ENCODE peak calls at places on chromosomes 16 and 17, in four cellular contexts. N, L, A and P are unnamed samples.

GRCh38 chr16:50627419-50627818 is 53.7 kb downstream of the SNX20 start:
- DNase-seq in N (peak; percentile 59), L (no peak), A (peak; percentile 50), P (peak; percentile 43)

GRCh38 chr16:12535535-12536411 is 267.9 kb downstream of the CPPED1 start:
- DNase-seq in N (peak; percentile 75), L (no peak), A (no peak), P (no peak)

GRCh38 chr16:29899516-29900101 is at the start of gene SEZ6L2:
- DNase-seq in N (no peak), L (peak; percentile 84), A (peak; percentile 31), P (peak; percentile 79)

GRCh38 chr17:17503566-17504130 is 7.5 kb upstream of the RASD1 start:
- DNase-seq in N (no peak), L (no peak), A (peak; percentile 24), P (no peak)

GRCh38 chr16:75789237-75789636 is 62.9 kb upstream of the CPHXL start:
- DNase-seq in N (peak; percentile 68), L (no peak), A (no peak), P (no peak)

GRCh38 chr17:30942311-30943079 is 20.8 kb downstream of the ADAP2 start:
- DNase-seq in N (no peak), L (no peak), A (no peak), P (no peak)

GRCh38 chr17:1208966-1209365 is 29.2 kb upstream of the ABR start:
- DNase-seq in N (no peak), L (no peak), A (no peak), P (no peak)

GRCh38 chr17:79630821-79631639 is 20.2 kb upstream of the RBFOX3 start:
- DNase-seq in N (no peak), L (peak; percentile 22), A (peak; percentile 0), P (peak; percentile 17)

GRCh38 chr17:41796066-41796895 is 9.8 kb upstream of the JUP start:
- DNase-seq in N (no peak), L (no peak), A (no peak), P (no peak)

GRCh38 chr17:4327638-4328037 is 38.8 kb downstream of the UBE2G1 start:
- DNase-seq in N (no peak), L (no peak), A (no peak), P (no peak)

GRCh38 chr17:15180121-15180561 is 85.0 kb downstream of the PMP22 start:
- DNase-seq in N (no peak), L (no peak), A (no peak), P (no peak)

GRCh38 chr16:66003196-66003595 is 363.3 kb upstream of the CDH5 start:
- DNase-seq in N (no peak), L (no peak), A (no peak), P (no peak)

GRCh38 chr16:89210904-89211515 is 6.5 kb upstream of the ZNF778 start:
- DNase-seq in N (no peak), L (no peak), A (no peak), P (no peak)

DNA sequence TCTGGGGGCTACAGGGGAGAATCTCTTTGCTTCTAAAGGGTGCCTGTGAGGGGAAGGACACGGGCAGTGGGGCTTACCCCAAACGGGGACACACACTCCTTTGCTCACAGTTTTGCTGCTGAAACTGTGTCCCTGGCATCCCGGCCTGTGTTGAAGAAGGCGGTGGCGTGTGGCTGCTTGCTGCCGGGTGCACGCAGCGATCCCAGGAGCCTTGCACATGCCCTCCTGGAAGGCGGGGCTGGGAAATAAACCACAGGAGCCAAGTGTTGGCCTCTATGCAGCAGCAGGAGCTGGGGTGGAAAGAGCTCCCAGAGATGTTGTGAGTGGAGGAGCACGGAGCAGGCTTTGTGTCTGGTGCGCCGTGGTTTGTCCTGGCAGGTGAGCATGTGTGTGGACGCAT is 131.0 kb upstream of the CIBAR2 start:
- DNase-seq in N (no peak), L (no peak), A (no peak), P (no peak)
- TF ChIP-seq CTCF in N (no peak), L (no peak), A (no peak), P (no peak)

GRCh38 chr17:40159456-40159855 is 17.8 kb upstream of the RAPGEFL1 start:
- DNase-seq in N (no peak), L (no peak), A (no peak), P (no peak)

GRCh38 chr17:40153603-40154238 is 13.4 kb downstream of the CASC3 start:
- DNase-seq in N (no peak), L (no peak), A (no peak), P (no peak)

GRCh38 chr17:40158438-40158837 is 18.1 kb downstream of the CASC3 start:
- DNase-seq in N (no peak), L (no peak), A (no peak), P (no peak)

GRCh38 chr17:40157972-40158371 is 17.6 kb downstream of the CASC3 start:
- DNase-seq in N (no peak), L (no peak), A (no peak), P (no peak)
- TF ChIP-seq CTCF in N (no peak), L (no peak), A (no peak), P (no peak)

GRCh38 chr17:36889955-36890354 is 47.3 kb upstream of the LHX1 start:
- DNase-seq in N (no peak), L (no peak), A (no peak), P (no peak)

GRCh38 chr17:36888236-36888957 is 48.9 kb upstream of the LHX1 start:
- DNase-seq in N (no peak), L (no peak), A (no peak), P (no peak)

GRCh38 chr17:36890398-36891190 is 46.7 kb upstream of the LHX1 start:
- DNase-seq in N (no peak), L (no peak), A (no peak), P (no peak)

GRCh38 chr17:36892112-36892838 is 45.0 kb upstream of the LHX1 start:
- DNase-seq in N (no peak), L (no peak), A (no peak), P (no peak)
- TF ChIP-seq CTCF in N (no peak), L (no peak), A (no peak), P (no peak)

GRCh38 chr17:40260528-40260927 is 27.2 kb upstream of the CDC6 start:
- DNase-seq in N (no peak), L (no peak), A (no peak), P (no peak)

GRCh38 chr17:40253565-40253964 is 34.1 kb upstream of the CDC6 start:
- DNase-seq in N (no peak), L (no peak), A (no peak), P (no peak)

GRCh38 chr17:40265337-40265736 is 22.3 kb upstream of the CDC6 start:
- DNase-seq in N (no peak), L (no peak), A (no peak), P (no peak)

GRCh38 chr17:40264458-40265185 is 23.1 kb upstream of the CDC6 start:
- DNase-seq in N (no peak), L (no peak), A (no peak), P (no peak)

GRCh38 chr17:40259505-40259904 is 28.2 kb upstream of the CDC6 start:
- DNase-seq in N (no peak), L (no peak), A (no peak), P (no peak)
- TF ChIP-seq CTCF in N (no peak), L (no peak), A (no peak), P (no peak)

GRCh38 chr17:63600569-63601438 is at the start of gene TACO1:
- DNase-seq in N (peak; percentile 88), L (peak; percentile 79), A (peak; percentile 84), P (peak; percentile 74)

GRCh38 chr17:63596856-63597557 is 3.7 kb upstream of the TACO1 start:
- DNase-seq in N (no peak), L (no peak), A (no peak), P (no peak)

GRCh38 chr17:63595132-63595531 is 5.6 kb upstream of the TACO1 start:
- DNase-seq in N (no peak), L (no peak), A (no peak), P (no peak)

GRCh38 chr17:63601439-63602371 is 1.0 kb downstream of the TACO1 start:
- DNase-seq in N (no peak), L (no peak), A (no peak), P (no peak)

DNA sequence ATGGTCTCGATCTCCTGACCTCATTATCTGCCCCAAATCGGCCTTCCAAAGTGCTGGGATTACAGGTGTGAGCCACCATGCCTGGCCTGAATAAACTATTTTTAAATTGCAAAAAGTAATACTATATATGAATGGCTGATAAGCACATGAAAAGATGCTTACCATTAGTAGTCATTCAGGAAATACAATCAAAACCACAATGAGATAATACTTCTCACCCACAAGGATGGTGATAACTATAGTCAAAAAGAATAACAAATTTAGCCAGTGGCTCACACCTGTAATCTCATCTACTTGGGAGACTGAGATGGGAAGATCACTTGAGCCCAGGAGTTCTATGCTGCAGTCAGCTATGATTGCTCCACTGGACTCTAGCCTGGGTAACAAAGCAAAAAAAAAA is 2.4 kb upstream of the TACO1 start:
- DNase-seq in N (no peak), L (no peak), A (no peak), P (no peak)
- TF ChIP-seq CTCF in N (no peak), L (no peak), A (no peak), P (no peak)

GRCh38 chr17:50946223-50946890 is 80.2 kb upstream of the TOB1 start:
- DNase-seq in N (no peak), L (peak; percentile 27), A (no peak), P (no peak)

GRCh38 chr17:50945779-50946222 is 79.6 kb upstream of the TOB1 start:
- DNase-seq in N (no peak), L (peak; percentile 19), A (no peak), P (no peak)

GRCh38 chr17:50943575-50943933 is 77.4 kb upstream of the TOB1 start:
- DNase-seq in N (no peak), L (peak; percentile 31), A (no peak), P (no peak)

GRCh38 chr17:50944902-50945720 is 79.0 kb upstream of the TOB1 start:
- DNase-seq in N (no peak), L (no peak), A (no peak), P (no peak)

DNA sequence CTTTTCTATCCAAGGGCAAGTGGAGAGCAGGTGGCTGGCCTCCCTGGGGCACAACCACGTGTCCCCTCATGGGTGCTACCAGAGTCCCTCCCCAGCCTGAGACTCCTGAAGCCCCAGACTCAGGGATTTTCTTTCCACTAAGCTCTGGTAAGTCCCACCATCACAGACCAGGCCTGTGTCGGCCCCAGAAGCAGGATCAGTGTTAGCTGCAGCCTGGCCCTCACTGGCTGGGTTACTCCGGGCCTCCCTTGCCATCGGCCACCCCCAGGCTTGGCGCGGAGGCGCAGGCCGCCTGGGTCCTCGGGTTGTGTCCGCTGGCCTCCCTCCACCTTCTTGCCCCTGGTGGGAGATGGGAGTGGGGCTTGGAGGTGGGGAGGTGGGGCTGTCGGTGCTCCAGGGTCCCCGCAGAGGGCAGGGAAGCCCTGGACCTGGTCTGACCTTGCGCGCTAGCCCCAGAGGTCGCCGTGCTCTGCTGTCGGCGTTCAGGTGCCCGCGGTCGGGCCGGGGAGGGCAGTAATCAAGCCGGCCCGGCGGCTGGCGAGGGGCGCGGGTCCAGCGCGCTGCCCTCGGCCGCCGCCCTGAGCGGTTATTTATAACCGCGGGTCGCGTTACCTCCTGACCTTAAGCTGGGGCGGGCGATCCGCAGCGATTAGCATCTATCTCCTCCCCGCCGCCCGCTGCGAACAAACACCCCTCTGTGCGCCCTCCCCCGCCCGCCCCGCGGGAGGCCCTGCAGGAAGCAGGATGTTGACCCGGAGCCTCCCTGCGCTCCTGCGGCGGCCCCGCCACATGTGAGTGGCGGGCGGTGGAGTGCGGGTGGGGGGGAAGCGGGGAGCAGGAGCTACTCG is 78.1 kb upstream of the TOB1 start:
- DNase-seq in N (peak; percentile 71), L (peak; percentile 77), A (peak; percentile 86), P (peak; percentile 80)
- TF ChIP-seq CTCF in N (no peak), L (no peak), A (peak; percentile 21), P (no peak)